ENCODE peak calls at places on chromosomes 5 and 9, in seven cellular contexts. C is AG09319; S is stimulated activated CD4-positive, alpha-beta T cell treated with anti-CD3 and anti-CD28 coated beads, Interleukin-2, amount 100 ng/mL, for 24 hours; J is hypothalamus; W is sciatic nerve; P is nephron progenitor cell; R is RPMI8226. H is an unnamed sample.

GRCh38 chr5:134161712-134162395 is 14.9 kb downstream of the SKP1 start:
- DNase-seq in C (no peak), S (no peak), J (no peak), W (no peak), P (no peak), R (no peak), H (no peak)

GRCh38 chr5:137752873-137753226 is 1.3 kb downstream of the HNRNPA0 start:
- DNase-seq in C (no peak), S (peak; percentile 43), J (no peak), W (peak; percentile 60), P (no peak), R (peak; percentile 41), H (no peak)

GRCh38 chr5:134784241-134784920 is 25.8 kb downstream of the DDX46 start:
- DNase-seq in C (no peak), S (no peak), J (no peak), W (no peak), P (no peak), R (peak; percentile 4), H (no peak)

GRCh38 chr5:154962494-154962893 is 21.6 kb downstream of the MRPL22 start:
- DNase-seq in C (no peak), S (no peak), J (no peak), W (no peak), P (no peak), R (no peak), H (no peak)

GRCh38 chr9:108212179-108212578 is 643.6 kb downstream of the ACTL7B start:
- DNase-seq in C (no peak), S (no peak), J (no peak), W (no peak), P (no peak), R (no peak), H (no peak)

GRCh38 chr9:125812403-125812802 is 65.2 kb downstream of the PBX3 start:
- DNase-seq in C (no peak), S (no peak), J (no peak), W (no peak), P (no peak), R (no peak), H (no peak)

GRCh38 chr5:141513021-141513626 is 24.2 kb downstream of the PCDHGC5 start:
- DNase-seq in C (no peak), S (peak; percentile 49), J (peak; percentile 28), W (peak; percentile 70), P (peak; percentile 75), R (no peak), H (no peak)

GRCh38 chr9:34547960-34548603 is 25.3 kb upstream of the ENHO start:
- DNase-seq in C (no peak), S (peak; percentile 51), J (peak; percentile 76), W (peak; percentile 88), P (peak; percentile 87), R (peak; percentile 47), H (no peak)

GRCh38 chr9:118222375-118222774 is 518.2 kb downstream of the TLR4 start:
- DNase-seq in C (no peak), S (no peak), J (peak; percentile 7), W (no peak), P (peak; percentile 37), R (no peak), H (no peak)

GRCh38 chr9:104269996-104270963 is 176.2 kb downstream of the SMC2 start:
- DNase-seq in C (no peak), S (no peak), J (no peak), W (no peak), P (no peak), R (no peak), H (no peak)

GRCh38 chr5:94181940-94182339 is 436.5 kb downstream of the KIAA0825 start:
- DNase-seq in C (no peak), S (no peak), J (no peak), W (no peak), P (no peak), R (no peak), H (no peak)

GRCh38 chr9:108160039-108160438 is 670.5 kb upstream of the KLF4 start:
- DNase-seq in C (no peak), S (no peak), J (no peak), W (no peak), P (no peak), R (no peak), H (no peak)

GRCh38 chr5:8436919-8437318 is 568.0 kb downstream of the MTRR start:
- DNase-seq in C (no peak), S (no peak), J (no peak), W (no peak), P (no peak), R (no peak), H (no peak)

GRCh38 chr9:109408759-109409462 is 88.1 kb upstream of the EPB41L4B start:
- DNase-seq in C (no peak), S (no peak), J (no peak), W (no peak), P (no peak), R (no peak), H (no peak)

GRCh38 chr5:150341331-150341730 is 16.2 kb upstream of the TCOF1 start:
- DNase-seq in C (no peak), S (no peak), J (no peak), W (no peak), P (no peak), R (no peak), H (no peak)

GRCh38 chr5:159987031-159987674 is 21.8 kb upstream of the TTC1 start:
- DNase-seq in C (no peak), S (peak; percentile 78), J (peak; percentile 68), W (peak; percentile 76), P (peak; percentile 83), R (peak; percentile 89), H (no peak)

GRCh38 chr9:104080983-104081382 is 13.1 kb upstream of the SMC2 start:
- DNase-seq in C (no peak), S (no peak), J (no peak), W (no peak), P (peak; percentile 17), R (no peak), H (no peak)

GRCh38 chr5:132501629-132501956 is 11.0 kb upstream of the IRF1 start:
- DNase-seq in C (no peak), S (no peak), J (no peak), W (no peak), P (no peak), R (no peak), H (no peak)

GRCh38 chr9:113164536-113165300 is 13.9 kb downstream of the SLC31A2 start:
- DNase-seq in C (no peak), S (no peak), J (peak; percentile 67), W (no peak), P (no peak), R (no peak), H (peak; percentile 26)

GRCh38 chr5:172903790-172904189 is 55.4 kb upstream of the RPL26L1 start:
- DNase-seq in C (peak; percentile 74), S (no peak), J (no peak), W (no peak), P (no peak), R (no peak), H (peak; percentile 62)

GRCh38 chr5:1011226-1011631 is 2.6 kb downstream of the NKD2 start:
- DNase-seq in C (no peak), S (peak; percentile 44), J (no peak), W (no peak), P (peak; percentile 56), R (peak; percentile 83), H (no peak)

GRCh38 chr9:20783057-20784038 is 99.3 kb downstream of the FOCAD start:
- DNase-seq in C (no peak), S (no peak), J (no peak), W (no peak), P (no peak), R (no peak), H (no peak)

GRCh38 chr5:103444333-103445038 is 118.1 kb downstream of the NUDT12 start:
- DNase-seq in C (no peak), S (no peak), J (no peak), W (no peak), P (no peak), R (no peak), H (no peak)

GRCh38 chr5:151107738-151108520 is 27.1 kb upstream of the TNIP1 start:
- DNase-seq in C (peak; percentile 48), S (no peak), J (peak; percentile 45), W (no peak), P (no peak), R (no peak), H (no peak)

GRCh38 chr9:89309608-89310485 is 1.1 kb upstream of the CKS2 start:
- DNase-seq in C (no peak), S (peak; percentile 23), J (no peak), W (no peak), P (no peak), R (no peak), H (no peak)

GRCh38 chr9:92965759-92966517 is 18.6 kb downstream of the FGD3 start:
- DNase-seq in C (no peak), S (no peak), J (no peak), W (no peak), P (no peak), R (no peak), H (no peak)

GRCh38 chr9:91029621-91030361 is 228.2 kb downstream of the SYK start:
- DNase-seq in C (no peak), S (no peak), J (no peak), W (no peak), P (no peak), R (no peak), H (no peak)

GRCh38 chr9:133848471-133848870 is 110.3 kb upstream of the SARDH start:
- DNase-seq in C (no peak), S (no peak), J (no peak), W (no peak), P (no peak), R (no peak), H (no peak)

GRCh38 chr9:103037508-103038477 is 42.7 kb downstream of the CYLC2 start:
- DNase-seq in C (no peak), S (no peak), J (no peak), W (no peak), P (no peak), R (no peak), H (no peak)

GRCh38 chr9:113425072-113425471 is 14.5 kb downstream of the C9orf43 start:
- DNase-seq in C (no peak), S (no peak), J (no peak), W (no peak), P (no peak), R (no peak), H (no peak)

GRCh38 chr5:101783241-101784095 is 512.6 kb downstream of the SLCO4C1 start:
- DNase-seq in C (no peak), S (no peak), J (no peak), W (no peak), P (peak; percentile 9), R (no peak), H (no peak)

GRCh38 chr9:91182429-91182828 is 179.3 kb downstream of the AUH start:
- DNase-seq in C (no peak), S (no peak), J (no peak), W (no peak), P (no peak), R (no peak), H (no peak)

GRCh38 chr5:33936004-33936380 is 194 bp upstream of the RXFP3 start:
- DNase-seq in C (peak; percentile 20), S (peak; percentile 30), J (peak; percentile 28), W (peak; percentile 65), P (peak; percentile 96), R (peak; percentile 47), H (no peak)

GRCh38 chr9:119369670-119370366 is 583 bp upstream of the BRINP1 start:
- DNase-seq in C (no peak), S (no peak), J (no peak), W (no peak), P (no peak), R (no peak), H (no peak)

GRCh38 chr5:1474875-1475543 is 29.8 kb upstream of the SLC6A3 start:
- DNase-seq in C (no peak), S (no peak), J (no peak), W (no peak), P (no peak), R (no peak), H (no peak)

GRCh38 chr5:147188200-147189108 is 46.4 kb upstream of the STK32A start:
- DNase-seq in C (peak; percentile 18), S (peak; percentile 39), J (peak; percentile 35), W (peak; percentile 62), P (peak; percentile 55), R (peak; percentile 66), H (no peak)

GRCh38 chr5:32002755-32003154 is 171.4 kb downstream of the GOLPH3 start:
- DNase-seq in C (no peak), S (no peak), J (no peak), W (peak; percentile 5), P (no peak), R (no peak), H (no peak)

GRCh38 chr5:71705416-71705815 is 13.7 kb upstream of the CARTPT start:
- DNase-seq in C (no peak), S (no peak), J (no peak), W (no peak), P (no peak), R (no peak), H (no peak)